ENCODE peak calls at places on chromosomes 12 and 14, in four cellular contexts. O, Z, P and N are unnamed samples.

GRCh38 chr12:2083561-2083960 is 30.8 kb downstream of the CACNA1C start:
- DNase-seq in O (no peak), Z (no peak), P (no peak), N (no peak)

GRCh38 chr14:36365766-36366165 is 45.3 kb upstream of the MBIP start:
- DNase-seq in O (no peak), Z (no peak), P (no peak), N (no peak)

GRCh38 chr12:62934799-62935674 is at the start of gene PPM1H:
- DNase-seq in O (peak), Z (peak), P (peak), N (peak)

GRCh38 chr12:121765573-121765972 is 27.9 kb downstream of the RHOF start:
- DNase-seq in O (no peak), Z (no peak), P (no peak), N (no peak)

GRCh38 chr12:47964102-47964723 is 817 bp downstream of the TMEM106C start:
- DNase-seq in O (no peak), Z (no peak), P (peak), N (no peak)

GRCh38 chr14:103870144-103870876 is 22.9 kb upstream of the PPP1R13B start:
- DNase-seq in O (no peak), Z (no peak), P (peak), N (no peak)

GRCh38 chr14:58107947-58108552 is 44.0 kb downstream of the ARMH4 start:
- DNase-seq in O (no peak), Z (no peak), P (no peak), N (no peak)

GRCh38 chr12:4911316-4911994 is 1.8 kb downstream of the KCNA1 start:
- DNase-seq in O (no peak), Z (no peak), P (no peak), N (no peak)

GRCh38 chr12:129196927-129197326 is 343.6 kb downstream of the GLT1D1 start:
- DNase-seq in O (no peak), Z (no peak), P (no peak), N (no peak)

GRCh38 chr12:53065470-53065869 is 13.7 kb downstream of the SPRYD3 start:
- DNase-seq in O (peak), Z (no peak), P (no peak), N (no peak)

GRCh38 chr12:121769831-121770301 is 23.6 kb downstream of the RHOF start:
- DNase-seq in O (no peak), Z (no peak), P (no peak), N (no peak)

GRCh38 chr14:36105401-36105800 is 71.1 kb downstream of the PTCSC3 start:
- DNase-seq in O (no peak), Z (no peak), P (no peak), N (no peak)

GRCh38 chr14:35458442-35458841 is 53.9 kb upstream of the NFKBIA start:
- DNase-seq in O (no peak), Z (no peak), P (no peak), N (no peak)

GRCh38 chr12:106126441-106127288 is 12.1 kb downstream of the NUAK1 start:
- DNase-seq in O (no peak), Z (no peak), P (no peak), N (no peak)

GRCh38 chr12:94942663-94943062 is 60.8 kb downstream of the NDUFA12 start:
- DNase-seq in O (no peak), Z (no peak), P (no peak), N (no peak)

GRCh38 chr14:100321473-100322137 is 1.5 kb upstream of the SLC25A47 start:
- DNase-seq in O (no peak), Z (no peak), P (no peak), N (no peak)

GRCh38 chr12:114627393-114627792 is 56.6 kb downstream of the TBX3 start:
- DNase-seq in O (no peak), Z (no peak), P (no peak), N (no peak)

GRCh38 chr12:80936642-80937390 is 918 bp downstream of the LIN7A start:
- DNase-seq in O (peak), Z (no peak), P (peak), N (peak)

GRCh38 chr12:92141585-92142244 is 3.9 kb downstream of the BTG1 start:
- DNase-seq in O (no peak), Z (no peak), P (no peak), N (no peak)
- TF ChIP-seq CTCF in O (no peak), Z (no peak), P (no peak), N (no peak)

GRCh38 chr12:55684761-55685370 is 22.8 kb downstream of the ITGA7 start:
- DNase-seq in O (peak), Z (no peak), P (no peak), N (no peak)
- H3K4me3 ChIP-seq in O (no peak), Z (no peak), P (no peak), N (no peak)

DNA sequence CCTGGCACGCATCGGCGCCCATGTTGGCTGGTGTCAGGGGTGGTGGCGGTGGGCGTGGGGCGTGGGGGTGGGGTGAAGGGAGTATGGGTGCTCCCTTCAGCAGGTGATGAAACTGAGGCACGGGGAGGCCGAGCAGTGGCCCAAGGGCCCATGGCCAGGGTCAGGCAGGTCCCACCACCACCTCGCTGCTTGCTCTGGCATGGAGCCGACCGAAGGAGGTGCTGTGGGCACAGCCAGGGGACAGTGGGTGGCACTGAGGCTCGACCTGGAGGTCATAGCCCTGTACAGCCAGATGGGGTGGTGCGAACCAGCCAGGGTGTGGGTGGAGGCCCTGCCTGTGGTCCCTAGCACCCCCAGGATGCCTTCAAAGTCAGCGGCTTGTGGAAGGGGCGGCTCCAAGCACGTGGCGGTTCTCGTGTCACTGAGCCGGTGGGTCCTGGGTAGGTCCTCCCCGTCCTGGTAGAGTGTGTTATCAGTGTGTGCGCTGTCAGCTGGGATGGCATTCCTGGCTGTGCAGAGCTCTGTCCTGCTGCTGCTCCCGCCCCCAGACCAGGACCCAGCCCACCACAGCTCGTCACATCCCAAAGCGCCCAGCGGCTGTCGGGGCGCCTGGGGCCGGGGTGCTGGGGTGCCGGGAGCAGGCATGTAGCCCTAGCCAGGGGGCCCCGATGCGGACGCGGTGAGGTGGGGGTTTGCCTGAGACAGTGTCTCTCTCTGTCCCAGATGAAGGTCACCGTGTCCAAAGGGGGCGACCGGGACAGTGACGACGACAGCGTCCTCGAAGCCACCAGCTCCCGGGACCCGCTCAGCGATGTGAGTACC is 35.3 kb downstream of the FBRSL1 start:
- DNase-seq in O (no peak), Z (no peak), P (no peak), N (no peak)
- TF ChIP-seq CTCF in O (no peak), Z (no peak), P (no peak), N (no peak)

GRCh38 chr14:22556990-22557623 is 31.9 kb downstream of the DAD1 start:
- DNase-seq in O (peak), Z (peak), P (peak), N (peak)
- H3K4me3 ChIP-seq in O (peak), Z (peak), P (peak), N (peak)

DNA sequence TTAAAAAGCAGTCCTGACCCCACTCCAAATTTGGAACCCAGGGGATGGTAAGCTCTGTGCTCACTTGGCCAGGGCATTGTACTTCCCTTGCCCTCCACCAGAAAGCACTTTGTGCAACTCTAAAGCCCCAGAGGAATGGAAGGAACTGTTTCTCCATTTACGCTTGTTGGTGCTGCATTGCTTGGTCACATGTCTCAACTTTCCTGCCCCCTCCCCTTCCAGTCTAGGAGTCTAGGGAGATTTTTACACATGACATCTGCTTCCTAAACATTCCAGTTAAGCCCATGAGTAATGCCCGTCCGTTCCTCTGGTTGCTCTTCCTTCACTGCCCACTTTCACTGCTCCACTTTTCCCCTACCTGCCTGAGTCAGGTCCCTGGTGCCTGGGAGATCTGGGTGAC is 92.6 kb upstream of the MAP1LC3B2 start:
- DNase-seq in O (peak), Z (no peak), P (no peak), N (no peak)
- TF ChIP-seq CTCF in O (no peak), Z (no peak), P (no peak), N (no peak)